ENCODE peak calls at places on chromosomes 16 and 17, in four cellular contexts. P, M, C and Q are unnamed samples.

GRCh38 chr17:18364166-18364565 is 816 bp upstream of the SHMT1 start:
- DNase-seq in P (no peak), C (no peak), M (no peak), Q (no peak)

GRCh38 chr16:17343028-17343427 is 127.7 kb downstream of the XYLT1 start:
- DNase-seq in M (no peak), P (no peak), C (no peak), Q (no peak)

GRCh38 chr17:1597861-1598342 is 30.7 kb downstream of the SLC43A2 start:
- DNase-seq in M (no peak), C (no peak), P (no peak), Q (no peak)

GRCh38 chr17:683499-684254 is 31.0 kb downstream of the VPS53 start:
- DNase-seq in M (no peak), C (no peak), P (no peak), Q (no peak)

GRCh38 chr16:86142801-86143236 is 243.9 kb downstream of the IRF8 start:
- DNase-seq in M (no peak), C (no peak), P (no peak), Q (no peak)

GRCh38 chr17:13484020-13484419 is 117.7 kb downstream of the HS3ST3A1 start:
- DNase-seq in M (no peak), C (no peak), P (no peak), Q (no peak)

GRCh38 chr17:49969794-49970389 is 902 bp downstream of the DLX4 start:
- DNase-seq in M (no peak), P (no peak), C (no peak), Q (no peak)

GRCh38 chr17:75468311-75468754 is 11.9 kb downstream of the TMEM94 start:
- DNase-seq in P (no peak), M (no peak), C (no peak), Q (no peak)

GRCh38 chr16:76278976-76279375 is 1.8 kb downstream of the CNTNAP4 start:
- DNase-seq in C (no peak), M (no peak), P (no peak), Q (peak; percentile 21)

GRCh38 chr17:58320570-58321323 is 7.8 kb downstream of the TSPOAP1 start:
- DNase-seq in M (no peak), C (no peak), P (no peak), Q (no peak)

GRCh38 chr17:28698253-28698941 is 13.3 kb downstream of the PROCA1 start:
- DNase-seq in C (no peak), P (no peak), M (no peak), Q (no peak)

GRCh38 chr17:70099884-70100283 is 24.9 kb downstream of the KCNJ16 start:
- DNase-seq in M (no peak), C (no peak), P (no peak), Q (no peak)

GRCh38 chr16:67236551-67237395 is 9.8 kb downstream of the TMEM208 start:
- DNase-seq in M (peak; percentile 96), P (peak; percentile 90), C (peak; percentile 77), Q (peak; percentile 99)

GRCh38 chr16:16154292-16154951 is 68.9 kb downstream of the ABCC6 start:
- DNase-seq in M (no peak), P (peak; percentile 25), C (no peak), Q (no peak)

GRCh38 chr16:24246911-24247607 is 9.1 kb upstream of the CACNG3 start:
- DNase-seq in M (no peak), P (no peak), C (no peak), Q (no peak)

GRCh38 chr16:84091460-84091859 is 25.3 kb downstream of the MBTPS1 start:
- DNase-seq in P (peak; percentile 17), C (no peak), M (no peak), Q (no peak)

GRCh38 chr17:29571883-29572681 is 3.6 kb downstream of the TP53I13 start:
- DNase-seq in P (no peak), M (peak; percentile 26), C (no peak), Q (peak; percentile 68)

GRCh38 chr17:7929158-7930029 is at the start of gene KCNAB3:
- DNase-seq in M (peak; percentile 87), P (peak; percentile 20), C (no peak), Q (peak; percentile 92)

GRCh38 chr16:14529010-14529669 is 100.9 kb downstream of the PARN start:
- DNase-seq in M (peak; percentile 72), C (peak; percentile 64), P (peak; percentile 93), Q (peak; percentile 61)

GRCh38 chr17:63774141-63774981 is at the start of gene DDX42:
- DNase-seq in P (peak; percentile 61), M (peak; percentile 91), C (no peak), Q (peak; percentile 75)

GRCh38 chr17:74851612-74852236 is 8.0 kb downstream of the GRIN2C start:
- DNase-seq in P (no peak), M (no peak), C (no peak), Q (no peak)

GRCh38 chr16:89175280-89176146 is 4.0 kb downstream of the CDH15 start:
- DNase-seq in M (no peak), C (no peak), P (no peak), Q (no peak)

GRCh38 chr16:58259995-58260394 is 34.8 kb downstream of the PRSS54 start:
- DNase-seq in P (no peak), C (no peak), M (no peak), Q (no peak)

GRCh38 chr16:19071811-19072777 is 4.7 kb downstream of the COQ7 start:
- DNase-seq in M (peak; percentile 81), P (peak; percentile 75), C (no peak), Q (peak; percentile 58)

GRCh38 chr16:89693289-89693731 is 6.8 kb downstream of the CDK10 start:
- DNase-seq in C (no peak), M (no peak), P (no peak), Q (no peak)

GRCh38 chr17:2271985-2272702 is 31.4 kb downstream of the SMG6 start:
- DNase-seq in M (no peak), C (no peak), P (no peak), Q (no peak)

GRCh38 chr16:8718753-8719386 is 44.5 kb downstream of the ABAT start:
- DNase-seq in P (no peak), C (no peak), M (no peak), Q (no peak)

GRCh38 chr16:81680444-81681263 is 98.4 kb upstream of the PLCG2 start:
- DNase-seq in C (no peak), P (no peak), M (no peak), Q (no peak)

GRCh38 chr17:38685485-38685884 is 10.7 kb upstream of the EPOP start:
- DNase-seq in M (no peak), P (no peak), C (no peak), Q (no peak)

GRCh38 chr17:17126131-17127110 is 79.7 kb downstream of the PLD6 start:
- DNase-seq in M (no peak), P (no peak), C (no peak), Q (no peak)

GRCh38 chr17:42832213-42832933 is 824 bp upstream of the PSME3 start:
- DNase-seq in C (no peak), M (no peak), P (peak; percentile 13), Q (peak; percentile 47)

GRCh38 chr16:14539156-14539555 is 90.9 kb downstream of the PARN start:
- DNase-seq in M (no peak), P (no peak), C (no peak), Q (no peak)

GRCh38 chr17:44362964-44363612 is 565 bp downstream of the FAM171A2 start:
- DNase-seq in P (peak; percentile 44), C (no peak), M (no peak), Q (peak; percentile 89)

GRCh38 chr16:53893731-53894435 is 189.9 kb downstream of the FTO start:
- DNase-seq in C (no peak), P (no peak), M (no peak), Q (no peak)

GRCh38 chr17:35981908-35982330 is 622 bp upstream of the CCL16 start:
- DNase-seq in M (peak; percentile 61), C (no peak), P (peak; percentile 14), Q (no peak)

GRCh38 chr17:12952012-12952411 is 65.8 kb downstream of the ELAC2 start:
- DNase-seq in C (no peak), P (no peak), M (no peak), Q (no peak)

GRCh38 chr16:81730090-81731051 is 48.7 kb upstream of the PLCG2 start:
- DNase-seq in P (peak; percentile 67), C (peak; percentile 99), M (peak; percentile 99), Q (peak; percentile 97)

GRCh38 chr16:27973678-27974077 is 89.8 kb downstream of the GSG1L start:
- DNase-seq in M (no peak), C (no peak), P (no peak), Q (peak; percentile 30)

GRCh38 chr17:81200695-81201580 is 21.8 kb downstream of the CEP131 start:
- DNase-seq in M (no peak), C (no peak), P (peak; percentile 82), Q (peak; percentile 91)

DNA sequence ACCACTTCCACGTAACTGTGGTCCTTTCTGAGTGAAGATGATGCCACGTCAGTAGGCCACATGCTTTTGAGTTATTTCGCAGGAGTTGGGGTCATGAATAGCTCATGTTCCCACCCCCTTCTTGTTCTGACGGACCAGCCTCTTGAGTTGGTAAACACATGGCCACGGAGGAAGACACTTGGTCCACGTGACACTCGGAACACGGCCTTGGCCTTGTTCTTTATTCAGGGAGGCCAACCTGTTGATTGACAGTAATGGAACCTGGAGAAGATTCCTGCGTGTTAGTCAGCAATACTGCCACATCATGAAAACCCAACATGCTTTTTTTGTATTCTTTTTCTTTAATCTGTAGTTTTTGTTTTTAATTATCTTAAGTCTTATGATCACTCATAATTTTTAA is 56.3 kb downstream of the SEC14L1 start:
- DNase-seq in P (no peak), M (no peak), C (no peak), Q (no peak)
- TF ChIP-seq TEAD4 in P (no peak), M (no peak), C (no peak), Q (no peak)

GRCh38 chr17:82248815-82249638 is 20.2 kb downstream of the SLC16A3 start:
- DNase-seq in M (no peak), C (no peak), P (no peak), Q (peak; percentile 46)
- TF ChIP-seq TEAD4 in M (no peak), C (no peak), P (no peak), Q (no peak)

DNA sequence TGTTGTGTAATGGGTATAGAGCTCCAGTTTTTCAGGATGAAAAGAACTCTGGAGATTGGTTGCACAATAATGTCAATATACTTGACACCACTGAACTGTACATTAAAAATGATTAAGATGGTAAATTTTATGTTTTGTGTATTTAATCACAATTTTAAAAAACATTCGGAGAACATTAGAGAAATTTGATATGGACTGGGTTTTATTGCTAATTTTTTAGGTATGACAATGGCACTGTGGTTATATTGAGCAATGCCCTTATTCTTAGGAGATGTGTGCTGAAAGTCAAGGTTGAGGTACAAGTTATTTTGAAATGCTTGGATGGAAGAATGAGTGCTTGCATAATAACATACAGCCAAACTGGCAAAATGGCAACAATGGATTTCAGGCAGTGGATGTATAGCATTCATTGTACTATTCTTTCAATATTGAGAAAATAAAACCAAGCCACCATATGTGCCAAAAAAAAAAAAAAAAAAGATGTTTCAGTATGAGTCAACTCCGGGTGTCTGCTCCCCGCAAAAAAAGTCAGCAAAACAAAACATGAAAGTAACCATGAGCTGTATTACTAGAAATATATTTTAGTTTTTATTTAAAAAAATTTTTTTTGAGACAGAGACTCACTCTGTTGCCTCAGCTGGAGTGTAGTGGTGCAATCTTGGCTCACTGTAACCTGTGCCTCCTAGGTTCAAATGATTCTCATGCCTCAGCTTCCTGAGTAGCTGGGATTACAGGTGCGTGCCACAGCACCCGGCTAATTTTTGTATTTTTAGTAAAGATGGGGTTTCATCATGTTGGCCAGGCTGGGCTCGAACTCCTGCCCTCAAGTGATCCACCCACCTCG is 19.8 kb downstream of the HOXB1 start:
- DNase-seq in M (no peak), P (no peak), C (no peak), Q (no peak)
- TF ChIP-seq TEAD4 in M (no peak), P (no peak), C (no peak), Q (no peak)

DNA sequence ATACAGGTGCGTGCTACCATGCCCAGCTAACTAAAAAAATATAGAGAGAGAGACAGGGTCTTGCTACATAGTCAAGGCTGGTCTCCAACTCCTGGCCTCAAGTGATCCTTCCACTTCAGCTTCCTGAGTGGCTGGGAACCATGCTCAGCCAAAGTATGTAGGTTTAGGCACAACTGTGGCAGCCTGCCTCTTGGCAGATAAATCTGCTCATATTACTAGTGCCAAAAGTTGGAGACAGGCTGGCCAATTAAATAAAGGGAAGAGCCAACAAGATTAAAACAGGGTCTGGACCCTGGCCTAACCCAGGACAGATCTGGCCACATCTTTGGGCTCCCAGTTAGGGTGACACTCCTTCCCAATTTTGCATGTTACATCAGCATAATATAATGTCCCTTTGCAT is 151.7 kb downstream of the CBLN1 start:
- DNase-seq in P (no peak), M (no peak), C (no peak), Q (no peak)
- TF ChIP-seq TEAD4 in P (no peak), M (no peak), C (no peak), Q (no peak)